ENCODE peak calls at places on chromosomes 6 and 20, in ten cellular contexts. V, S, M, A, P, B, J, Q, O and I are unnamed samples.

GRCh38 chr6:116954335-116954734 is 77.3 kb downstream of the RFX6 start:
- DNase-seq in V (no peak), S (no peak), M (no peak), A (no peak), P (no peak), B (no peak), J (no peak), Q (no peak), O (no peak), I (no peak)

GRCh38 chr20:64177787-64178186 is 13.5 kb downstream of the MYT1 start:
- DNase-seq in V (no peak), S (no peak), M (no peak), A (no peak), P (no peak), B (no peak), J (no peak), Q (no peak), O (no peak), I (no peak)

GRCh38 chr20:64167676-64168075 is 3.4 kb downstream of the MYT1 start:
- DNase-seq in V (no peak), S (no peak), M (no peak), A (no peak), P (no peak), B (no peak), J (no peak), Q (no peak), O (no peak), I (no peak)

GRCh38 chr20:61817575-61817974 is 248.1 kb downstream of the TAF4 start:
- DNase-seq in V (no peak), S (no peak), M (no peak), A (no peak), P (no peak), B (no peak), J (no peak), Q (no peak), O (no peak), I (no peak)

GRCh38 chr6:150863213-150863928 is 2.1 kb upstream of the MTHFD1L start:
- DNase-seq in V (no peak), S (no peak), M (no peak), A (no peak), P (no peak), B (no peak), J (no peak), Q (no peak), O (no peak), I (no peak)

GRCh38 chr6:22680950-22681349 is 111.6 kb downstream of the HDGFL1 start:
- DNase-seq in V (no peak), S (no peak), M (no peak), A (no peak), P (no peak), B (no peak), J (no peak), Q (no peak), O (no peak), I (no peak)

GRCh38 chr6:64732888-64733287 is 974.1 kb downstream of the EYS start:
- DNase-seq in V (peak; percentile 71), S (no peak), M (no peak), A (no peak), P (no peak), B (no peak), J (no peak), Q (no peak), O (no peak), I (no peak)

GRCh38 chr6:23173231-23173630 is 603.9 kb downstream of the HDGFL1 start:
- DNase-seq in V (peak; percentile 23), S (no peak), M (no peak), A (no peak), P (no peak), B (no peak), J (no peak), Q (no peak), O (no peak), I (no peak)

GRCh38 chr6:112187736-112188135 is 66.6 kb downstream of the LAMA4 start:
- DNase-seq in V (no peak), S (no peak), M (no peak), A (no peak), P (no peak), B (no peak), J (no peak), Q (no peak), O (no peak), I (no peak)

GRCh38 chr6:47168176-47168575 is 126.0 kb upstream of the ADGRF1 start:
- DNase-seq in V (peak; percentile 96), S (no peak), M (no peak), A (no peak), P (peak; percentile 18), B (no peak), J (peak; percentile 89), Q (no peak), O (peak; percentile 74), I (no peak)

GRCh38 chr6:15901141-15902115 is 227.5 kb upstream of the MYLIP start:
- DNase-seq in V (peak; percentile 26), S (peak; percentile 99), M (no peak), A (no peak), P (peak; percentile 22), B (no peak), J (no peak), Q (no peak), O (peak; percentile 68), I (no peak)

GRCh38 chr6:106360989-106361430 is 493 bp downstream of the CRYBG1 start:
- DNase-seq in V (no peak), S (no peak), M (peak; percentile 18), A (peak; percentile 1), P (peak; percentile 37), B (no peak), J (peak; percentile 13), Q (peak; percentile 19), O (peak; percentile 51), I (no peak)

DNA sequence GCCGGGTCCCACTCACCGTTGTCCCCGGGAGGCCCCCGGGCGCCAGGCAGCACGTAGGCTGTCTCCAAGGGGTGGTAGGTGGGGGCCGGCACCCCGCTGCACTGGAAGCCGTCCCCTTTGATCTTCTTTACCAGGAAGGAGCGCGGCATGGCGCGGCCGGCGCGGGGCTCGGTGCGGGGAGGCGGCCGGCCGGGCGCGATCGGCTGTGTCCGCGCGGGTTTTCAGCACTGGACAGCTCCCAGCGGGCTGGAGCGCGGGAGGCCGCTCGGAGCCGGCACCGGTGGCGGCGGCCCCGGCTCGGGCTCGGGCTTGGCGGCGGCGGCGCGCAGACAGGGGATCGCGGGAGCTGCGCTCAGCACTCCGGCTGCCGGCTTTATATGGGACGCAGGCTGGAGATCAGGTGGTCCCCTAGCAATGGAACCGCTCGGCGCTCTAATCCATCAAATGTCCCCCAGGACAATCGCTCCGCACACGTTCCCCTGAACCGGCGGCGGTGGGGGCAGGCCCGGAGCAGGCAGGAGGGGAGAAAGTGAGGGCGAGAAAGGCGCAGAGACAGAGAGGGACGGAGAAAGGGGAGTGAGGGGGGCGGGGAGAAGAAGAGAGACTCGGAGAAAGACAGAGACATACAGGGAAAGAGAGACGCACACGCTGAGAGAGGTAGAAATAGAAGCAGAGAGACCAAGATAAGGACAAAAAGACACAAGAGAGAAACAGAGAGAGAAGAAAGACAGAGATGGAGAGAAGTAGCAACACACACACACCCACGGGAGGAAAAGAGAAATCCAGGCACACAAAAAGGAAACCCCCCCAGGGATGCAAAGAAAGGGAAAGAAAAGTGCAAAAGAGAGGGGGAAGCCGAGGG is at the start of gene SCRT2:
- DNase-seq in V (peak; percentile 83), S (no peak), M (peak; percentile 63), A (peak; percentile 37), P (peak; percentile 79), B (peak; percentile 83), J (peak; percentile 73), Q (peak; percentile 59), O (peak; percentile 92), I (peak; percentile 59)
- H3K4me3 ChIP-seq in V (peak within 1 kb of the TSS; percentile 23), S (no peak within 1 kb of the TSS), M (no peak within 1 kb of the TSS), A (no peak within 1 kb of the TSS), P (no peak within 1 kb of the TSS), B (peak within 1 kb of the TSS; percentile 2), J (peak within 1 kb of the TSS; percentile 45), Q (no peak within 1 kb of the TSS), O (no peak within 1 kb of the TSS), I (no peak within 1 kb of the TSS)

DNA sequence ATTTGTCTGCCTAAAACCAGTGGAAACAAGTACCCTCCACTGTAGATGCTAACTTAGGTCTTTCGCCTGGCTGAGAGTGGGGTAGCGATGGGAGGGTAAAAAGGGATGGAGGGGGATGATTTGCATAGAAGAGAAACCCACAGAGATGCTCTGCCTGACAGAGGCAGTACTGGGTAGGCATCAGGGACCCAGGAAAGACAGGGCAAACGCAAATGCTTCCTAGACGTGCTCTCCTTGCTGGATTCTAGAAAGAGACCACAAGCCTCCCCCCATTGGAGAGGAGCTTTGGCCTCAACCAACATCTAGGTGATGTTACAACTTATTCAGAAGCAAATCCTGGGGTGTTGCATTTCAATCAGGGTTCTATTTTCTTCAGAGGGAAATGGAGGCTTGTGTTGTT is 3.2 kb downstream of the OLIG3 start:
- DNase-seq in V (no peak), S (no peak), M (no peak), A (no peak), P (no peak), B (no peak), J (no peak), Q (no peak), O (no peak), I (no peak)
- H3K9me3 ChIP-seq in V (no peaks in the 10 kb centered on the region), S (peaks cover 2% of the 10 kb centered on the region), M (no peaks in the 10 kb centered on the region), A (no peaks in the 10 kb centered on the region), P (no peaks in the 10 kb centered on the region), B (no peaks in the 10 kb centered on the region), J (no peaks in the 10 kb centered on the region), Q (no peaks in the 10 kb centered on the region), O (no peaks in the 10 kb centered on the region), I (no peaks in the 10 kb centered on the region)

DNA sequence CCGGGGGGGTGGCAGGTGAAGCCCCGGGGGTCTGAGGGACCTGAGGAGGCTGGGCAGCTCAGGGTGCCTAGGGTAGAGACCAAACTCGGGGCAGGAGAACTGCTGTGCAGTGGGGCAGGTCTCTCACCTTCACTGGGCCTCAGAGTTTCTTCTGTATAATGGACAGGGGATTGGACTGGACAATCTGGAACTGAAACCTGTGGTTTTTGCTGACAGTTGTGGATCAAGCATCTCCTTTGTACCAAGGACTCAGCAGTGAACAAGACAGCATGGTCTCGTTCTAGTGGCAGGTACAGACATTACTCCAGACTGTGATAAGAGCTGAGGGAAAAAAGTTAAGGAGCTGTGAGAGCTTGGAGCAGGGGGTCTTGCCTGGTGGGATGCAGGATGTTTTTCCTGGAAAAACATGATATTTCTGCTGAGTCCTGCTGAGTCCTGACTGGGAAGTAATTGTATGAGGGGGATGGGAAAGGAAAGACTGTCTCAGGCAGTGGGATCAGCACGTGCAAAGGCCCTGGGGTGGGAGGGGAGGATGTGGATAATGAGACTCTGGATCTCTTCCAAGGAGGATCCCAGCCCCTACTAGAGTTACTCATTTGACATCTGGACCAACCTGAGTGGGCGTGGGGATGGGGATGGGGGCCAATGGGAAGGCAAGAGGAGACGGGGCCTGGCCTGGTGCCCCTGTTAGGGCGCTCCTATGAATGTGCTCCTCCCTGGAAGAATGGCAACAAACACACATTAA is 72.9 kb downstream of the CD40 start:
- DNase-seq in V (no peak), S (no peak), M (no peak), A (no peak), P (no peak), B (no peak), J (no peak), Q (no peak), O (no peak), I (no peak)
- H3K27me3 ChIP-seq in V (no peaks in the 10 kb centered on the region), S (no peaks in the 10 kb centered on the region), M (no peaks in the 10 kb centered on the region), A (no peaks in the 10 kb centered on the region), P (peaks cover 16% of the 10 kb centered on the region), B (peaks cover 2% of the 10 kb centered on the region), J (peaks cover 3% of the 10 kb centered on the region), Q (no peaks in the 10 kb centered on the region), O (peaks cover 7% of the 10 kb centered on the region), I (peaks cover 2% of the 10 kb centered on the region)

DNA sequence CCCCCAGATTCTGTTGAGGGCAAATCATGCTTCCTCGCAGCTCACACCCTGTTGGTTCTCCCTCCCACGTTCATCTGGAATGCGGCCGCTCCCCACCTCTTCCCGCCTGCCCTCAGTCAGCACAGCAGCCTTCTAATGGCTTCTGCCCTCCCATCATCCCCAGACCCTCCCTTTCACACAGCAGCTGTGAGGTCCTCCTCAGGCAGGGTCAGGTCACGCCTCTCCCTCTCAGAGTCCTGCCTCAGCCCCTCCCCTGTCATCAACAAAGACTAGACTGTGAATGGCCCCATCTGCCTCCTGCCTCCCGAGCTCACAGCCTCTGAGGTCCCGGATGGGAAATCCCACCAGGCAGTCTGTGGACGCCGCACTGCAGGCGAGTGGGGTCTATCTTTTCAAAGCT is 7.9 kb upstream of the BHLHE23 start:
- DNase-seq in V (peak; percentile 38), S (no peak), M (no peak), A (no peak), P (no peak), B (no peak), J (no peak), Q (no peak), O (peak; percentile 32), I (peak; percentile 9)
- H3K4me3 ChIP-seq in V (no peak overlapping the region), S (peak overlapping the region; percentile 52), M (no peak overlapping the region), A (no peak overlapping the region), P (no peak overlapping the region), B (no peak overlapping the region), J (no peak overlapping the region), Q (no peak overlapping the region), O (no peak overlapping the region), I (no peak overlapping the region)